ENCODE peak calls at places on chromosomes 7 and 10, in five cellular contexts. V is Daoy, X is glutamatergic neuron, T is MCF 10A, I is cardiac muscle cell. W is an unnamed sample.

GRCh38 chr10:25556457-25556856 is 377.6 kb upstream of the MYO3A start:
- DNase-seq in I (no peak), X (no peak), T (peak), V (peak), W (no peak)

GRCh38 chr10:25028711-25029110 is 12.3 kb downstream of the THNSL1 start:
- DNase-seq in V (no peak), I (no peak), X (no peak), T (no peak), W (no peak)

GRCh38 chr7:25852249-25852994 is 299.6 kb upstream of the NFE2L3 start:
- DNase-seq in V (no peak), I (peak), T (no peak), X (peak), W (peak)

GRCh38 chr10:17867056-17867455 is 57.9 kb downstream of the MRC1 start:
- DNase-seq in V (no peak), I (no peak), T (no peak), X (no peak), W (no peak)

GRCh38 chr10:47058961-47059391 is 147.7 kb downstream of the PTPN20 start:
- DNase-seq in V (peak), X (no peak), T (no peak), I (no peak), W (no peak)

GRCh38 chr10:774661-775244 is 85.3 kb upstream of the DIP2C start:
- DNase-seq in X (no peak), V (no peak), T (no peak), I (no peak), W (no peak)

GRCh38 chr7:1703475-1704325 is 33.6 kb downstream of the ELFN1 start:
- DNase-seq in X (no peak), V (peak), T (no peak), I (no peak), W (no peak)

GRCh38 chr7:155763721-155764431 is 48.4 kb downstream of the SHH start:
- DNase-seq in X (peak), V (no peak), T (no peak), I (no peak), W (no peak)

GRCh38 chr7:43294080-43294630 is 181.7 kb downstream of the HECW1 start:
- DNase-seq in V (peak), X (no peak), T (peak), I (no peak), W (no peak)

GRCh38 chr7:2040201-2040892 is 192.4 kb downstream of the MAD1L1 start:
- DNase-seq in X (no peak), I (no peak), T (no peak), V (no peak), W (no peak)

GRCh38 chr7:43460733-43461348 is 122.1 kb upstream of the STK17A start:
- DNase-seq in V (no peak), I (no peak), X (no peak), T (no peak), W (no peak)

GRCh38 chr10:115566867-115567266 is 473.7 kb downstream of the ATRNL1 start:
- DNase-seq in V (no peak), X (no peak), T (no peak), I (no peak), W (no peak)

GRCh38 chr7:101814996-101815825 is 2.2 kb upstream of the CUX1 start:
- DNase-seq in T (peak), V (peak), X (peak), I (peak), W (peak)

GRCh38 chr10:48333856-48334255 is 27.4 kb downstream of the MAPK8 start:
- DNase-seq in X (no peak), T (peak), I (no peak), V (peak), W (no peak)

GRCh38 chr7:151706568-151707469 is 170.1 kb downstream of the PRKAG2 start:
- DNase-seq in I (no peak), T (peak), V (no peak), X (no peak), W (no peak)

GRCh38 chr7:134701272-134701671 is 54.6 kb downstream of the BPGM start:
- DNase-seq in T (peak), X (no peak), I (no peak), V (peak), W (no peak)

GRCh38 chr10:124665558-124665957 is 78.6 kb downstream of the FAM53B start:
- DNase-seq in X (no peak), T (no peak), V (no peak), I (no peak), W (no peak)

GRCh38 chr10:69086131-69086530 is 1.8 kb upstream of the SRGN start:
- DNase-seq in T (no peak), V (no peak), X (no peak), I (no peak), W (no peak)

GRCh38 chr10:126905776-126906703 is 812 bp downstream of the DOCK1 start:
- DNase-seq in T (peak), X (peak), V (peak), I (peak), W (peak)

GRCh38 chr10:132001238-132001977 is 19.7 kb upstream of the BNIP3 start:
- DNase-seq in I (no peak), T (no peak), X (no peak), V (peak), W (no peak)

GRCh38 chr10:127875916-127876315 is 16.8 kb downstream of the CLRN3 start:
- DNase-seq in V (no peak), I (no peak), X (no peak), T (no peak), W (no peak)

GRCh38 chr7:97018126-97018601 is 6.5 kb downstream of the DLX5 start:
- DNase-seq in V (no peak), I (no peak), X (no peak), T (no peak), W (no peak)

GRCh38 chr7:45590679-45591057 is 16.5 kb downstream of the ADCY1 start:
- DNase-seq in I (no peak), V (no peak), T (no peak), X (no peak), W (no peak)

GRCh38 chr10:95237376-95238170 is 43.5 kb downstream of the ACSM6 start:
- DNase-seq in V (no peak), X (no peak), T (no peak), I (no peak), W (no peak)

GRCh38 chr10:14285941-14286555 is 44.7 kb downstream of the FRMD4A start:
- DNase-seq in I (no peak), V (no peak), T (no peak), X (no peak), W (no peak)

GRCh38 chr10:94299417-94299816 is 63.3 kb downstream of the NOC3L start:
- DNase-seq in X (no peak), T (peak), I (no peak), V (peak), W (no peak)

GRCh38 chr10:75593690-75594556 is 162.5 kb downstream of the LRMDA start:
- DNase-seq in V (peak), I (no peak), X (no peak), T (no peak), W (no peak)

GRCh38 chr10:120632936-120633335 is 175.9 kb downstream of the PLPP4 start:
- DNase-seq in X (no peak), I (no peak), T (no peak), V (no peak), W (no peak)

GRCh38 chr10:112565434-112566053 is 118.5 kb downstream of the VTI1A start:
- DNase-seq in X (peak), I (peak), V (peak), T (peak), W (peak)

GRCh38 chr7:15737586-15737985 is 51.1 kb upstream of the MEOX2 start:
- DNase-seq in V (no peak), I (no peak), X (no peak), T (no peak), W (no peak)

GRCh38 chr10:120436431-120437142 is 20.4 kb upstream of the PLPP4 start:
- DNase-seq in I (no peak), T (no peak), X (no peak), V (no peak), W (no peak)

GRCh38 chr7:44373418-44373740 is 48.0 kb upstream of the CAMK2B start:
- DNase-seq in T (no peak), V (no peak), I (no peak), X (no peak), W (no peak)

GRCh38 chr7:151260883-151261282 is 12.4 kb upstream of the SMARCD3 start:
- DNase-seq in I (no peak), T (no peak), V (no peak), X (no peak), W (no peak)

GRCh38 chr10:73828166-73828565 is 16.8 kb upstream of the NDST2 start:
- DNase-seq in T (no peak), V (no peak), X (no peak), I (no peak), W (no peak)

GRCh38 chr10:50470798-50471582 is 152.8 kb downstream of the SGMS1 start:
- DNase-seq in X (no peak), T (peak), V (peak), I (no peak), W (no peak)

GRCh38 chr7:143387156-143387975 is 6.2 kb downstream of the ZYX start:
- DNase-seq in V (peak), X (no peak), T (no peak), I (no peak), W (no peak)